ENCODE peak calls at places on chromosomes 2 and 18, in seven cellular contexts. Q is pancreas, I is KG1, T is Peyer's patch, N is EH, L is AG04450, Z is astrocyte of the spinal cord. G is an unnamed sample.

GRCh38 chr2:127398239-127398590 is 10.4 kb upstream of the MAP3K2 start:
- DNase-seq in Z (peak), T (peak), N (peak), I (no peak), Q (peak), L (peak), G (no peak)

GRCh38 chr2:162125138-162125537 is 26.9 kb downstream of the GCG start:
- DNase-seq in I (no peak), Z (no peak), N (peak), L (no peak), Q (no peak), T (no peak), G (no peak)

GRCh38 chr2:218145124-218145523 is 19.3 kb downstream of the CXCR2 start:
- DNase-seq in T (peak), I (no peak), Q (no peak), Z (no peak), L (no peak), N (no peak), G (no peak)

GRCh38 chr2:217935245-217935879 is 67.4 kb downstream of the TNS1 start:
- DNase-seq in Q (peak), N (peak), T (no peak), I (no peak), Z (peak), L (no peak), G (no peak)

GRCh38 chr2:173821451-173821850 is 143.7 kb downstream of the SP3 start:
- DNase-seq in T (no peak), Z (no peak), Q (no peak), N (no peak), L (no peak), I (no peak), G (no peak)

GRCh38 chr2:235747868-235748144 is 254.0 kb downstream of the AGAP1 start:
- DNase-seq in Q (peak), I (no peak), N (peak), Z (no peak), L (no peak), T (no peak), G (peak)

GRCh38 chr18:72444756-72445155 is 99.4 kb downstream of the CBLN2 start:
- DNase-seq in I (no peak), T (no peak), Z (no peak), Q (no peak), L (no peak), N (no peak), G (no peak)

GRCh38 chr2:241069821-241070281 is 32.2 kb downstream of the MTERF4 start:
- DNase-seq in T (no peak), I (no peak), N (no peak), L (no peak), Z (no peak), Q (no peak), G (no peak)

GRCh38 chr2:74516070-74516633 is 1.9 kb downstream of the TLX2 start:
- DNase-seq in N (no peak), L (no peak), I (no peak), Z (no peak), Q (peak), T (peak), G (no peak)

GRCh38 chr2:59301466-59302402 is 1060.6 kb upstream of the FANCL start:
- DNase-seq in N (peak), Z (peak), L (peak), Q (peak), T (peak), I (peak), G (no peak)

GRCh38 chr18:10006261-10006903 is 92.6 kb downstream of the VAPA start:
- DNase-seq in I (no peak), T (no peak), Z (peak), L (peak), N (peak), Q (no peak), G (peak)

GRCh38 chr2:197606180-197606579 is 69.2 kb downstream of the RFTN2 start:
- DNase-seq in Z (no peak), Q (no peak), T (no peak), I (no peak), L (no peak), N (no peak), G (no peak)

GRCh38 chr2:205800804-205801203 is 118.5 kb downstream of the NRP2 start:
- DNase-seq in Q (peak), L (peak), N (peak), Z (peak), I (no peak), T (peak), G (no peak)

G was measured in left lobe of liver.